ENCODE peak calls at places on chromosome 2, in four cellular contexts. One of them, this sample, is unnamed.

GRCh38 chr2:218962859-218963492 is 3.5 kb downstream of the CDK5R2 start:
- DNase-seq in H9: peak; percentile 98
- DNase-seq in cardiac fibroblast: peak; percentile 75
- DNase-seq in AG04449: no peak
- DNase-seq in this sample: no peak

GRCh38 chr2:147867050-147867449 is 22.2 kb downstream of the ACVR2A start:
- DNase-seq in H9: no peak
- DNase-seq in cardiac fibroblast: no peak
- DNase-seq in AG04449: no peak
- DNase-seq in this sample: no peak

GRCh38 chr2:55054476-55054875 is 4.2 kb upstream of the RTN4 start:
- DNase-seq in H9: no peak
- DNase-seq in cardiac fibroblast: no peak
- DNase-seq in AG04449: no peak
- DNase-seq in this sample: no peak

GRCh38 chr2:85537600-85538506 is 1.1 kb upstream of the MAT2A start:
- DNase-seq in H9: peak; percentile 65
- DNase-seq in cardiac fibroblast: peak; percentile 42
- DNase-seq in AG04449: no peak
- DNase-seq in this sample: no peak

GRCh38 chr2:46747297-46747818 is 168.2 kb downstream of the MCFD2 start:
- DNase-seq in H9: no peak
- DNase-seq in cardiac fibroblast: peak; percentile 31
- DNase-seq in AG04449: no peak
- DNase-seq in this sample: no peak

GRCh38 chr2:221377061-221377460 is 195.0 kb downstream of the EPHA4 start:
- DNase-seq in H9: no peak
- DNase-seq in cardiac fibroblast: no peak
- DNase-seq in AG04449: no peak
- DNase-seq in this sample: peak; percentile 11

GRCh38 chr2:182952741-182953450 is 85.4 kb downstream of the NCKAP1 start:
- DNase-seq in H9: no peak
- DNase-seq in cardiac fibroblast: peak; percentile 24
- DNase-seq in AG04449: peak; percentile 24
- DNase-seq in this sample: peak; percentile 2

GRCh38 chr2:227765788-227766187 is 20.1 kb downstream of the SCYGR8 start:
- DNase-seq in H9: no peak
- DNase-seq in cardiac fibroblast: peak; percentile 6
- DNase-seq in AG04449: no peak
- DNase-seq in this sample: no peak

GRCh38 chr2:3654031-3654430 is 4.0 kb upstream of the ALLC start:
- DNase-seq in H9: no peak
- DNase-seq in cardiac fibroblast: no peak
- DNase-seq in AG04449: no peak
- DNase-seq in this sample: no peak

GRCh38 chr2:204507636-204508035 is 37.6 kb upstream of the PARD3B start:
- DNase-seq in H9: no peak
- DNase-seq in cardiac fibroblast: no peak
- DNase-seq in AG04449: no peak
- DNase-seq in this sample: no peak

GRCh38 chr2:187544371-187545080 is 9.7 kb downstream of the TFPI start:
- DNase-seq in H9: no peak
- DNase-seq in cardiac fibroblast: peak; percentile 59
- DNase-seq in AG04449: no peak
- DNase-seq in this sample: no peak

GRCh38 chr2:177551989-177552413 is 159.4 kb downstream of the AGPS start:
- DNase-seq in H9: peak; percentile 60
- DNase-seq in cardiac fibroblast: no peak
- DNase-seq in AG04449: no peak
- DNase-seq in this sample: no peak

GRCh38 chr2:157261199-157261782 is 3.8 kb downstream of the GALNT5 start:
- DNase-seq in H9: no peak
- DNase-seq in cardiac fibroblast: peak; percentile 46
- DNase-seq in AG04449: no peak
- DNase-seq in this sample: no peak

GRCh38 chr2:207256476-207257207 is 90.9 kb upstream of the KLF7 start:
- DNase-seq in H9: no peak
- DNase-seq in cardiac fibroblast: peak; percentile 60
- DNase-seq in AG04449: no peak
- DNase-seq in this sample: no peak

GRCh38 chr2:45651415-45652089 is at the start of gene PRKCE:
- DNase-seq in H9: peak; percentile 39
- DNase-seq in cardiac fibroblast: peak; percentile 24
- DNase-seq in AG04449: no peak
- DNase-seq in this sample: no peak

GRCh38 chr2:215898363-215898762 is 115.0 kb downstream of the MREG start:
- DNase-seq in H9: no peak
- DNase-seq in cardiac fibroblast: peak; percentile 37
- DNase-seq in AG04449: no peak
- DNase-seq in this sample: no peak

GRCh38 chr2:188291617-188292445 is at the start of gene GULP1:
- DNase-seq in H9: peak; percentile 76
- DNase-seq in cardiac fibroblast: peak; percentile 74
- DNase-seq in AG04449: no peak
- DNase-seq in this sample: peak; percentile 35

GRCh38 chr2:189302274-189302948 is 122.8 kb upstream of the COL5A2 start:
- DNase-seq in H9: no peak
- DNase-seq in cardiac fibroblast: no peak
- DNase-seq in AG04449: no peak
- DNase-seq in this sample: no peak

GRCh38 chr2:46487667-46488333 is 8.4 kb downstream of the TMEM247 start:
- DNase-seq in H9: peak; percentile 23
- DNase-seq in cardiac fibroblast: peak; percentile 83
- DNase-seq in AG04449: peak; percentile 34
- DNase-seq in this sample: peak; percentile 43

GRCh38 chr2:236404346-236404745 is 140.1 kb upstream of the ASB18 start:
- DNase-seq in H9: no peak
- DNase-seq in cardiac fibroblast: no peak
- DNase-seq in AG04449: no peak
- DNase-seq in this sample: no peak

GRCh38 chr2:84770280-84770679 is 110.6 kb downstream of the TRABD2A start:
- DNase-seq in H9: no peak
- DNase-seq in cardiac fibroblast: no peak
- DNase-seq in AG04449: no peak
- DNase-seq in this sample: no peak

GRCh38 chr2:212005077-212005671 is 533.4 kb downstream of the ERBB4 start:
- DNase-seq in H9: peak; percentile 39
- DNase-seq in cardiac fibroblast: peak; percentile 59
- DNase-seq in AG04449: no peak
- DNase-seq in this sample: no peak

GRCh38 chr2:132515010-132515409 is 98.4 kb downstream of the GPR39 start:
- DNase-seq in H9: no peak
- DNase-seq in cardiac fibroblast: no peak
- DNase-seq in AG04449: no peak
- DNase-seq in this sample: no peak

GRCh38 chr2:9738718-9739496 is 104.4 kb upstream of the TAF1B start:
- DNase-seq in H9: no peak
- DNase-seq in cardiac fibroblast: peak; percentile 48
- DNase-seq in AG04449: no peak
- DNase-seq in this sample: no peak

GRCh38 chr2:102708847-102709559 is 52.8 kb upstream of the TMEM182 start:
- DNase-seq in H9: no peak
- DNase-seq in cardiac fibroblast: peak; percentile 12
- DNase-seq in AG04449: no peak
- DNase-seq in this sample: no peak

GRCh38 chr2:151083864-151084263 is 177.8 kb downstream of the RBM43 start:
- DNase-seq in H9: no peak
- DNase-seq in cardiac fibroblast: no peak
- DNase-seq in AG04449: no peak
- DNase-seq in this sample: no peak
- TF ChIP-seq CTCF in H9: no peak
- TF ChIP-seq CTCF in cardiac fibroblast: no peak
- TF ChIP-seq CTCF in AG04449: no peak
- TF ChIP-seq CTCF in this sample: no peak

GRCh38 chr2:70977605-70978205 is 725 bp upstream of the ANKRD53 start:
- DNase-seq in H9: no peak
- DNase-seq in cardiac fibroblast: peak; percentile 87
- DNase-seq in AG04449: peak; percentile 21
- DNase-seq in this sample: peak; percentile 35
- TF ChIP-seq CTCF in H9: no peak
- TF ChIP-seq CTCF in cardiac fibroblast: no peak
- TF ChIP-seq CTCF in AG04449: no peak
- TF ChIP-seq CTCF in this sample: no peak

GRCh38 chr2:158457092-158457825 is 507 bp downstream of the PKP4 start:
- DNase-seq in H9: peak; percentile 71
- DNase-seq in cardiac fibroblast: peak; percentile 67
- DNase-seq in AG04449: no peak
- DNase-seq in this sample: no peak
- TF ChIP-seq CTCF in H9: no peak
- TF ChIP-seq CTCF in cardiac fibroblast: peak; percentile 0
- TF ChIP-seq CTCF in AG04449: peak; percentile 17
- TF ChIP-seq CTCF in this sample: no peak

DNA sequence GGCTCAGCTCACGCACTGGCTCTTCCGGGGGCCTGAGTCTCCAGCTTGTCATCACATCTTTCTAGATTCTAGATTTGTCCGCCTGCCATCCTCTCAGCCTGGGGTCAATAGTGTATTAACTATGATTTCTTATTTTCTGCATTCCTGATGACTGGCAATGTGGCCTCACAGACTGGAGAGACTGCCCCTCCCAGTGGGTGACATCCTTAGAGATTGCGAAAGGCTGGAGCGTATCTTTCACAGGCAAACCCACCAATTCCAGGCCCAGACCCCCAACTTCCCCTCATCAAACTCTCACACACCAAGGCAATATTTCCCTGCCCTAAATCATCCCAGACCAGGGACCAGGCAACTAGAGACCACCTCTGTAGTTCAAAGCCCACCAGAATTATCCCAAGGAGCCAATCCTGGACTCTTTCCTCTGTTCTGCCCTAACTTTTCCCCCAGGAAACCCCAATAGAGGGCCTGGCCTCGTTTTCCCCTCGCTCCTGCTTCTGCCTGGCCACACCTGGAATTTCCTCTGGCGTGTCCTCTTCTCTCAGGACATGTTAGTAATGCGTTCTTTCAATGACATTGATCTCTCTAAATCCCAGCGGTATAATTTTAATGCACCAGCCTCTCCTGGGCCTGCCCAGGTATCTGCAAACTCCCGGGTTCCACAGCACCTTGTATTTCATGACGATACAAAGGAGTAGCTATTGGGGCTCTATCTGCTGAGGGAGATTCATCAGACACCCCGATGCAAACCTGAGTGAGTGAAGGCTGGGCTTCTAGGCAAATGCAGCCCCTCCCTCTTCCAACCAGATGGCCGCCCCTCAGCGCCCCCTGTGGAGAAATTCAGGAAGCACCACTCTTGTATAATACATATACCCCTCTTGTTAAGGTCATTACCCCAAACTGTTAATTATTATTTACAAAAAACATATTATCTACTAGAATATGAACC is 2.4 kb upstream of the KCNF1 start:
- DNase-seq in H9: peak; percentile 75
- DNase-seq in cardiac fibroblast: no peak
- DNase-seq in AG04449: no peak
- DNase-seq in this sample: no peak
- TF ChIP-seq CTCF in H9: peak; percentile 83
- TF ChIP-seq CTCF in cardiac fibroblast: peak; percentile 48
- TF ChIP-seq CTCF in AG04449: peak; percentile 47
- TF ChIP-seq CTCF in this sample: peak; percentile 33

DNA sequence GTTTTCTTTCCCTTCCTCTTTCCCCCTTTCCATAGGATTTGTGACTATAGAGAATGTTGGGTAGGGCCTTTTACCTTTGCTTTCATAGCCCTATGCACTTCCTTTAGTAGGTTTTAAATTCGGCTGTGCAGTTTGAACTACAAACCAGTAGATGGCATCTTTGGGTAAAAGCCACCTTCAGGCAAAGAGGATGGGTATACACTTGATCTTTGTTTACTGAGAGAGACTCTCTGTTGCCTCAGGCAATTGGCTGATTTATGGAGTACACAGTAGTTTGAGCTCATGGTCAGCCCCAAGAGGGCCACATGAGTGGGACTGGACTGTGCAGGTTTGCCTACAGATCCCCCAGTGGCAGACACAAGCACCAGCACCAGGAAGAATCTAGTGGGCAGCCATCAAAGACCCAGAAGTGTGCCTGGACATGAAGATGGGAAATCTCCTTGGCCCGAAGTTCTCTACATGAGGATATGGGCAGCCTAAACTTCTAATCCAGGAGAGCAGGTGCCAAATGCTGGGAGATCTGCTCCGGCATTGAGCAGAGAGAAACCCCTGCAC is 1304.3 kb upstream of the DDX18 start:
- DNase-seq in H9: peak; percentile 34
- DNase-seq in cardiac fibroblast: peak; percentile 11
- DNase-seq in AG04449: no peak
- DNase-seq in this sample: no peak
- TF ChIP-seq CTCF in H9: peak; percentile 77
- TF ChIP-seq CTCF in cardiac fibroblast: peak; percentile 25
- TF ChIP-seq CTCF in AG04449: no peak
- TF ChIP-seq CTCF in this sample: no peak

GRCh38 chr2:174145827-174146226 is 102.5 kb downstream of the OLA1 start:
- DNase-seq in H9: peak; percentile 47
- DNase-seq in cardiac fibroblast: peak; percentile 22
- DNase-seq in AG04449: no peak
- DNase-seq in this sample: peak; percentile 52
- TF ChIP-seq CTCF in H9: peak; percentile 59
- TF ChIP-seq CTCF in cardiac fibroblast: no peak
- TF ChIP-seq CTCF in AG04449: no peak
- TF ChIP-seq CTCF in this sample: peak; percentile 46

GRCh38 chr2:60675309-60675708 is 80.8 kb upstream of the PAPOLG start:
- DNase-seq in H9: no peak
- DNase-seq in cardiac fibroblast: no peak
- DNase-seq in AG04449: no peak
- DNase-seq in this sample: no peak
- TF ChIP-seq CTCF in H9: no peak
- TF ChIP-seq CTCF in cardiac fibroblast: no peak
- TF ChIP-seq CTCF in AG04449: no peak
- TF ChIP-seq CTCF in this sample: no peak

GRCh38 chr2:191757256-191757655 is 79.3 kb downstream of the NABP1 start:
- DNase-seq in H9: no peak
- DNase-seq in cardiac fibroblast: no peak
- DNase-seq in AG04449: no peak
- DNase-seq in this sample: no peak

GRCh38 chr2:191758420-191759199 is 80.7 kb downstream of the NABP1 start:
- DNase-seq in H9: peak; percentile 79
- DNase-seq in cardiac fibroblast: peak; percentile 45
- DNase-seq in AG04449: no peak
- DNase-seq in this sample: no peak

GRCh38 chr2:191760655-191761054 is 82.7 kb downstream of the NABP1 start:
- DNase-seq in H9: no peak
- DNase-seq in cardiac fibroblast: no peak
- DNase-seq in AG04449: no peak
- DNase-seq in this sample: no peak

GRCh38 chr2:191759650-191760049 is 81.7 kb downstream of the NABP1 start:
- DNase-seq in H9: no peak
- DNase-seq in cardiac fibroblast: no peak
- DNase-seq in AG04449: no peak
- DNase-seq in this sample: no peak

DNA sequence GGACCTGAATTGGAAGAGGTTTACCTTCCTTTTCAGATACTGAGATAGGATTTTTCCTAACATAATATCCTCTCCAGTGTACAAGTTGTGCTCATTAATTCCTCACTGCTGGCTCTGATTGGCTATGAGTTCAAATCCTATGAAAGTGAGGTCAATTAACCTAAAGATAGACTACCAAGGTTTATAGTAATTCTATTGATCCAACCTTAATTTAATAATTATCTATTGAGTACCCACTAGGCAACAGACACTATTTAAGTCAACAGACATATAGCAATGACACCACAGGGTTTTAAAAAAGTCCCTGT is 81.2 kb downstream of the NABP1 start:
- DNase-seq in H9: no peak
- DNase-seq in cardiac fibroblast: no peak
- DNase-seq in AG04449: no peak
- DNase-seq in this sample: no peak
- TF ChIP-seq CTCF in H9: no peak
- TF ChIP-seq CTCF in cardiac fibroblast: no peak
- TF ChIP-seq CTCF in AG04449: no peak
- TF ChIP-seq CTCF in this sample: no peak

GRCh38 chr2:8678731-8679566 is 2.9 kb upstream of the ID2 start:
- DNase-seq in H9: peak; percentile 93
- DNase-seq in cardiac fibroblast: peak; percentile 96
- DNase-seq in AG04449: no peak
- DNase-seq in this sample: peak; percentile 81
- TF ChIP-seq CTCF in H9: no peak
- TF ChIP-seq CTCF in cardiac fibroblast: no peak
- TF ChIP-seq CTCF in AG04449: no peak
- TF ChIP-seq CTCF in this sample: no peak

This sample was measured in AG09319.